ENCODE peak calls at places on chromosomes 4 and X, in five cellular contexts. W, B, M, R and H are unnamed samples.

GRCh38 chr4:173057442-173057841 is 111.2 kb upstream of the GALNT7 start:
- DNase-seq in B (no peak), R (peak; percentile 18), M (no peak), W (no peak), H (no peak)

GRCh38 chr4:69531251-69531650 is 35.5 kb upstream of the UGT2B4 start:
- DNase-seq in M (no peak), W (no peak), B (peak; percentile 16), R (no peak), H (no peak)

GRCh38 chr4:142474398-142475087 is 371.6 kb downstream of the INPP4B start:
- DNase-seq in B (no peak), M (no peak), R (peak; percentile 26), W (no peak), H (no peak)

GRCh38 chr4:173301518-173302201 is 32.5 kb downstream of the HMGB2 start:
- DNase-seq in B (no peak), R (peak; percentile 51), W (peak; percentile 23), M (no peak), H (no peak)

GRCh38 chrX:56759736-56760409 is 30.8 kb downstream of the NBDY start:
- DNase-seq in B (no peak), R (no peak), W (no peak), M (no peak), H (no peak)

GRCh38 chr4:147546341-147546740 is 65.4 kb downstream of the EDNRA start:
- DNase-seq in M (no peak), R (peak; percentile 96), W (no peak), B (no peak), H (no peak)

GRCh38 chr4:18075823-18076433 is 54.4 kb upstream of the LCORL start:
- DNase-seq in W (no peak), M (no peak), B (peak; percentile 45), R (no peak), H (peak; percentile 28)

GRCh38 chr4:63717384-63717783 is 691.9 kb downstream of the TECRL start:
- DNase-seq in B (no peak), W (no peak), R (no peak), M (no peak), H (no peak)

GRCh38 chr4:47907247-47907646 is 7.1 kb downstream of the NFXL1 start:
- DNase-seq in M (no peak), W (no peak), R (peak; percentile 6), B (no peak), H (no peak)

GRCh38 chr4:81260443-81261102 is 45.6 kb upstream of the PRKG2 start:
- DNase-seq in R (no peak), M (no peak), W (no peak), B (no peak), H (no peak)

GRCh38 chrX:8987672-8988250 is 46.2 kb downstream of the FAM9B start:
- DNase-seq in R (no peak), M (no peak), W (no peak), B (no peak), H (no peak)

GRCh38 chr4:26116057-26116456 is 202.0 kb downstream of the SMIM20 start:
- DNase-seq in M (no peak), R (no peak), B (no peak), W (no peak), H (no peak)

GRCh38 chr4:8373973-8374545 is 66.5 kb downstream of the ACOX3 start:
- DNase-seq in W (no peak), B (no peak), M (no peak), R (no peak), H (no peak)

GRCh38 chr4:168587326-168588125 is 90.7 kb downstream of the PALLD start:
- DNase-seq in M (peak; percentile 11), W (no peak), R (peak; percentile 95), B (peak; percentile 37), H (peak; percentile 44)

GRCh38 chr4:1373892-1374705 is 27.1 kb downstream of the UVSSA start:
- DNase-seq in B (no peak), W (no peak), M (no peak), R (no peak), H (peak; percentile 51)

GRCh38 chr4:10688022-10688421 is 3.5 kb upstream of the CLNK start:
- DNase-seq in B (no peak), R (no peak), W (no peak), M (no peak), H (no peak)

GRCh38 chr4:110149089-110149488 is 49.3 kb downstream of the ELOVL6 start:
- DNase-seq in W (no peak), R (no peak), M (no peak), B (no peak), H (no peak)

GRCh38 chr4:109408711-109409110 is 24.9 kb upstream of the SEC24B start:
- DNase-seq in M (no peak), W (no peak), R (peak; percentile 6), B (no peak), H (no peak)

GRCh38 chr4:145285928-145286327 is 105.5 kb upstream of the OTUD4 start:
- DNase-seq in M (no peak), B (no peak), R (peak; percentile 57), W (no peak), H (no peak)

GRCh38 chr4:145289403-145290076 is 109.2 kb upstream of the OTUD4 start:
- DNase-seq in M (no peak), R (peak; percentile 87), W (no peak), B (no peak), H (no peak)

GRCh38 chr4:145287351-145287750 is 107.0 kb upstream of the OTUD4 start:
- DNase-seq in R (no peak), W (no peak), M (no peak), B (no peak), H (no peak)

GRCh38 chr4:145293658-145294057 is 113.3 kb upstream of the OTUD4 start:
- DNase-seq in B (no peak), W (no peak), M (no peak), R (peak; percentile 56), H (no peak)

GRCh38 chr4:145290953-145291352 is 110.6 kb upstream of the OTUD4 start:
- DNase-seq in R (no peak), M (no peak), B (no peak), W (no peak), H (no peak)
- TF ChIP-seq CTCF in R (no peak), M (no peak), B (no peak), W (no peak), H (no peak)

GRCh38 chr4:31655328-31655727 is 935.2 kb downstream of the PCDH7 start:
- DNase-seq in M (no peak), R (peak; percentile 59), B (no peak), W (no peak), H (no peak)

GRCh38 chr4:31662951-31663350 is 942.8 kb downstream of the PCDH7 start:
- DNase-seq in M (no peak), R (peak; percentile 18), W (no peak), B (no peak), H (no peak)

GRCh38 chr4:31660916-31661315 is 940.7 kb downstream of the PCDH7 start:
- DNase-seq in M (no peak), B (no peak), R (no peak), W (no peak), H (no peak)

DNA sequence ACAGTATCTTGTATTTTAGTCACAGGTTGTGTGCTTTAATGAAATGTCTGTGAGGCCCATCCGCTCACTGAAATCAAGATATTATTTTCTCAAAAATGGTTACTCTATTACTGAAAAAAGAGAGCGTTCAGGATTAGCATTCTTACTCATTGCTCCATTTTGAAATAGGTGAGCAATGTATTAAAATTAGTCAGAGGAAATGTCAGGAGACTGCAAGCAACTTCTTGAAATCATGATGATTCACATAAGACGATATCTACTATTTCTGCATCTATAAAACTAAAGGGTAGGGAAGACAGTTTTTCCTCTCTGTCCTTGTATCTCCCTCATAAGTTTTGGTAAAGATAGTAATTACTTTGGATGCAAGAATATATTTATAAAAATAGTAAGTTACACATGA is 937.7 kb downstream of the PCDH7 start:
- DNase-seq in M (no peak), B (no peak), R (peak; percentile 34), W (no peak), H (no peak)
- TF ChIP-seq CTCF in M (no peak), B (no peak), R (no peak), W (no peak), H (no peak)

DNA sequence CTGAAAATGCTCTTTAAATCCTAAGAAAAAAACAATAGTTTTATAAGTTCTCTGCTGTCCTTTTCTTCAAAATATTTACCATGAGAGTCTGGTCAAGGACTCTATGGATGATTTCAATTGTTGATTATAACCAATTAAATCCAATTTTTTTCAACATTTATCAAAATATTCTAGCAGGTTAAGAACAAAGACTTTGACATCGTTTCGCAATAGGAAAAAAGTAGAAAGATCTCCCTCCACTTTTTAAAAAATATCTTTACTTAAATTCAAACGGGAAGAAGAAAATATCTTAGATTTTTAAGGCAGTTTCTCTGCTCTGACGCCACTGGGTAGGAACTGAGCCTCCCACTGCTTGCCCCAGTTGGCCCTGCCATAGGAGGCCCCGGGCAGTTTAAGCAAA is 44.7 kb upstream of the TMEM154 start:
- DNase-seq in W (no peak), M (no peak), B (no peak), R (no peak), H (no peak)
- TF ChIP-seq CTCF in W (no peak), M (no peak), B (no peak), R (no peak), H (no peak)

DNA sequence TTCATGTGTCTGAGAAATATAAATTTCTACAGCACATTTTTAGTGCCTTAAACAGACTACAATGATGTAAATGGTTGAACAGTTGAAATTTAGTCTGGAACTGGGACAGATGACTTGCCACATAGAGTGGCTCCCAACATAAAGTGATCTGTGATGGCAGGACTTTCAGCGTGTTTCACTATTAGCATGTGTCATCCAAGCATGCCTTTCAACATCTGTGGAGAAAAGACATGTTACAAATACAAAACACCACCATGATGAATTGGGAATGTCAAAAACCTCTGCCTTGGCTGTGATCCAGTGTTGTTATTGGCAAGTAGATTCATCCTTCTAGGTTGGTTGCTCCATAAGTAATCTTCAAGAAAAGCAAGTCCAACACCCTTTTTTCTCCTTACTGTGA is 348.7 kb downstream of the MAPK10 start:
- DNase-seq in R (peak; percentile 96), W (no peak), M (no peak), B (peak; percentile 35), H (peak; percentile 33)
- TF ChIP-seq CTCF in R (no peak), W (no peak), M (no peak), B (no peak), H (no peak)

GRCh38 chrX:130144509-130144908 is 21.1 kb downstream of the AIFM1 start:
- DNase-seq in R (peak; percentile 52), W (no peak), B (no peak), M (no peak), H (no peak)
- TF ChIP-seq CTCF in R (no peak), W (peak; percentile 13), B (no peak), M (no peak), H (no peak)